ENCODE peak calls at places on chromosomes 7 and 10, in four cellular contexts. One of them, this sample, is unnamed. For H3K4me1, the result is how much of the 10 kb centered on the place peaks cover.

GRCh38 chr7:75064291-75064690 is 9.3 kb downstream of the RCC1L start:
- DNase-seq in H1: no peak
- DNase-seq in HepG2: no peak
- DNase-seq in GM12878: no peak
- DNase-seq in this sample: no peak

GRCh38 chr7:156843157-156843556 is 49.8 kb downstream of the LMBR1 start:
- DNase-seq in H1: no peak
- DNase-seq in HepG2: no peak
- DNase-seq in GM12878: no peak
- DNase-seq in this sample: no peak

GRCh38 chr7:89655946-89656345 is 498.3 kb upstream of the STEAP1 start:
- DNase-seq in H1: no peak
- DNase-seq in HepG2: no peak
- DNase-seq in GM12878: no peak
- DNase-seq in this sample: no peak

GRCh38 chr10:79179404-79180309 is 110.9 kb downstream of the ZMIZ1 start:
- DNase-seq in H1: no peak
- DNase-seq in HepG2: no peak
- DNase-seq in GM12878: no peak
- DNase-seq in this sample: no peak

GRCh38 chr7:36661135-36661840 is 63.0 kb downstream of the AOAH start:
- DNase-seq in H1: no peak
- DNase-seq in HepG2: no peak
- DNase-seq in GM12878: no peak
- DNase-seq in this sample: peak

GRCh38 chr7:39291644-39292411 is 274.4 kb upstream of the YAE1 start:
- DNase-seq in H1: no peak
- DNase-seq in HepG2: no peak
- DNase-seq in GM12878: no peak
- DNase-seq in this sample: no peak

GRCh38 chr7:28732037-28732869 is 225.9 kb downstream of the TRIL start:
- DNase-seq in H1: no peak
- DNase-seq in HepG2: no peak
- DNase-seq in GM12878: no peak
- DNase-seq in this sample: no peak

GRCh38 chr10:62614389-62615157 is 189.9 kb upstream of the ADO start:
- DNase-seq in H1: no peak
- DNase-seq in HepG2: no peak
- DNase-seq in GM12878: peak
- DNase-seq in this sample: no peak

GRCh38 chr7:36440880-36441279 is 51.2 kb downstream of the ANLN start:
- DNase-seq in H1: no peak
- DNase-seq in HepG2: peak
- DNase-seq in GM12878: no peak
- DNase-seq in this sample: no peak

GRCh38 chr10:125329056-125329455 is 168.7 kb upstream of the CTBP2 start:
- DNase-seq in H1: no peak
- DNase-seq in HepG2: no peak
- DNase-seq in GM12878: no peak
- DNase-seq in this sample: no peak

GRCh38 chr10:103197177-103197576 is 4.1 kb upstream of the NT5C2 start:
- DNase-seq in H1: no peak
- DNase-seq in HepG2: peak
- DNase-seq in GM12878: no peak
- DNase-seq in this sample: no peak

GRCh38 chr7:154503962-154504550 is 451.9 kb downstream of the DPP6 start:
- DNase-seq in H1: no peak
- DNase-seq in HepG2: peak
- DNase-seq in GM12878: no peak
- DNase-seq in this sample: peak

GRCh38 chr10:119375574-119376265 is 166.8 kb downstream of the RGS10 start:
- DNase-seq in H1: no peak
- DNase-seq in HepG2: no peak
- DNase-seq in GM12878: no peak
- DNase-seq in this sample: no peak

GRCh38 chr10:6221971-6222751 is 19.4 kb downstream of the PFKFB3 start:
- DNase-seq in H1: no peak
- DNase-seq in HepG2: peak
- DNase-seq in GM12878: no peak
- DNase-seq in this sample: no peak

GRCh38 chr10:24453973-24454372 is 245.0 kb downstream of the KIAA1217 start:
- DNase-seq in H1: no peak
- DNase-seq in HepG2: no peak
- DNase-seq in GM12878: no peak
- DNase-seq in this sample: no peak
- H3K4me1 ChIP-seq in H1: under half
- H3K4me1 ChIP-seq in HepG2: under half
- H3K4me1 ChIP-seq in GM12878: under half
- H3K4me1 ChIP-seq in this sample: under half

GRCh38 chr10:127228195-127228785 is 31.9 kb upstream of the INSYN2A start:
- DNase-seq in H1: no peak
- DNase-seq in HepG2: peak
- DNase-seq in GM12878: no peak
- DNase-seq in this sample: no peak
- TF ChIP-seq YY1 in H1: no peak
- TF ChIP-seq YY1 in HepG2: no peak
- TF ChIP-seq YY1 in GM12878: no peak
- TF ChIP-seq YY1 in this sample: no peak

DNA sequence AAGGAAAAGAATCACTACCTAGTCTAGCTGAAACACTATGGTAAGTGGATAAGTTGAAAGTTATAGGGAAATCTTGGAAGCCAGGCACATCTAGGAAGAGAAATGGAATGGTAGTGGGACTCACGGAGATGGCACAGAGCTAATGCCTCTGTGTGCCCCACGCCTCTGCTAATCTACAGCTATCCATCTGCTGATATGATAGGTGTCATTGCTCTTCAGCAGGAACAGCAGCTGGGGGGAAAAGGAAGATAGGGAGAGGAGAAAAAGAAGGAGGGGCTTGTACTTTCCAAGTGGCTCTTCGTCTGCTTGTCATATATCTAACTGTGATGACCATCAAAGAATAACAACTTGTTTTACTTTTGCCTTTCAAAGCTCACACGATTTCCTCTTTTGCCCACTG is 1199.1 kb upstream of the SORCS1 start:
- DNase-seq in H1: no peak
- DNase-seq in HepG2: no peak
- DNase-seq in GM12878: no peak
- DNase-seq in this sample: no peak
- TF ChIP-seq SUZ12 in H1: no peak
- TF ChIP-seq SUZ12 in HepG2: no peak
- TF ChIP-seq SUZ12 in GM12878: no peak
- TF ChIP-seq SUZ12 in this sample: no peak

GRCh38 chr10:71812016-71812912 is 38.8 kb downstream of the PSAP start:
- DNase-seq in H1: no peak
- DNase-seq in HepG2: peak
- DNase-seq in GM12878: no peak
- DNase-seq in this sample: no peak

GRCh38 chr10:71811351-71811750 is 38.0 kb upstream of the VSIR start:
- DNase-seq in H1: no peak
- DNase-seq in HepG2: no peak
- DNase-seq in GM12878: no peak
- DNase-seq in this sample: no peak

GRCh38 chr10:71814923-71815411 is 36.1 kb downstream of the PSAP start:
- DNase-seq in H1: no peak
- DNase-seq in HepG2: no peak
- DNase-seq in GM12878: no peak
- DNase-seq in this sample: no peak

GRCh38 chr10:71815515-71816130 is 35.4 kb downstream of the PSAP start:
- DNase-seq in H1: no peak
- DNase-seq in HepG2: no peak
- DNase-seq in GM12878: no peak
- DNase-seq in this sample: no peak

GRCh38 chr10:71812913-71813590 is 38.0 kb downstream of the PSAP start:
- DNase-seq in H1: no peak
- DNase-seq in HepG2: no peak
- DNase-seq in GM12878: no peak
- DNase-seq in this sample: no peak
- H3K4me1 ChIP-seq in H1: under half
- H3K4me1 ChIP-seq in HepG2: under half
- H3K4me1 ChIP-seq in GM12878: under half
- H3K4me1 ChIP-seq in this sample: under half

DNA sequence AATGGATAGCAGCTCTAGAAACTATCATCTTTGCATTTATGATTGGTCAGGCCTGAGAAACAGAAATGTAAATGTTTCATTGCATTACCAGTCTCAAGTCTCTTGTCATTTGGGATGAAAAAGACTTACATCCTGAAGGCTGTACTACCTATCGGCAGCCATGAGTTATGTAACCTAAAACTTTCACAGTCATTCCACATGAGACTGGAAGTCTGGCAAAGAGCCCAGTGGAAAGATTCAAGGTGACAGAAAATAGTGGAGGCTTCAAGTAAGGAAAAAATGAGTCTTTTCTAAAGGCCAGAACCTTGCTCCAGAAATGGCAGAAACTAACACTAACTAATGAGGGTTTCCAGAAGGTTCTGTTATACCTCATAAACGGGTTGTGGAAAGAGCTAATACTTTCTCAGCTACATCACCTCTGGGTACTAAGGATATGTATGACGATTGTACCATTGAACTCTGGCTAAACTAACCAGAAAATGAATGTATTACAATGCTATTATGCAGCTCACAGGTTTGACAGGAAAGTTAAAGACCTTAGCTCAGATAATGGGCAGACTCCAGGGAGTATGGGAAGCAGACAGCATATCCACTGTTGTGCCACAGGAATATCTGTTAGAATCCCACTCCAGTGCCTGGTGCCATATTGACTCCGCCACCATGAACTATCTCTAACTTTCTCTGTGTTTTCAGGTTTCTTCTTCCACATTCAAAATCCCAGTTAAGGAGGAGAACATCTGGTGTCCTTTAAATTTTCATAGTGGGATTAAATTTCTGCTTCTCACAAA is 41.7 kb upstream of the DYNC1I1 start:
- DNase-seq in H1: no peak
- DNase-seq in HepG2: peak
- DNase-seq in GM12878: no peak
- DNase-seq in this sample: no peak
- TF ChIP-seq YY1 in H1: no peak
- TF ChIP-seq YY1 in HepG2: no peak
- TF ChIP-seq YY1 in GM12878: no peak
- TF ChIP-seq YY1 in this sample: no peak

This sample was measured in NT2/D1.